ENCODE peak calls at places on chromosomes 1 and 21, in five cellular contexts. X is NT2/D1, M is activated T-helper 1 cell treated with Interleukin-2 at 50 U/mL for 16 hours, Q is T-cell, G is right cardiac atrium. I is an unnamed sample.

GRCh38 chr21:32543975-32544374 is 41.3 kb downstream of the TCP10L start:
- DNase-seq in G (no peak), Q (no peak), X (no peak), M (no peak), I (no peak)

GRCh38 chr1:230248876-230249275 is 177.3 kb downstream of the PGBD5 start:
- DNase-seq in M (no peak), X (no peak), G (peak), Q (no peak), I (no peak)

GRCh38 chr1:245704765-245705164 is 550.0 kb downstream of the KIF26B start:
- DNase-seq in G (no peak), M (no peak), Q (no peak), X (no peak), I (no peak)

GRCh38 chr1:5659606-5660005 is 332.6 kb downstream of the NPHP4 start:
- DNase-seq in M (no peak), X (no peak), G (no peak), Q (no peak), I (no peak)

GRCh38 chr1:62723841-62724240 is 35.7 kb upstream of the DOCK7 start:
- DNase-seq in M (no peak), Q (no peak), G (no peak), X (no peak), I (no peak)

GRCh38 chr1:179777731-179778130 is 34.6 kb downstream of the FAM163A start:
- DNase-seq in M (no peak), X (no peak), Q (no peak), G (no peak), I (no peak)

GRCh38 chr1:28915036-28915895 is 897 bp downstream of the EPB41 start:
- DNase-seq in Q (peak), G (no peak), X (peak), M (peak), I (no peak)

GRCh38 chr1:45880930-45881329 is 77.5 kb downstream of the MAST2 start:
- DNase-seq in Q (no peak), X (no peak), G (no peak), M (no peak), I (no peak)

GRCh38 chr1:53145942-53146708 is 3.7 kb upstream of the SLC1A7 start:
- DNase-seq in X (peak), G (peak), Q (no peak), M (no peak), I (no peak)

GRCh38 chr1:2135425-2135824 is 59.1 kb downstream of the FAAP20 start:
- DNase-seq in Q (no peak), X (no peak), G (peak), M (no peak), I (peak)

GRCh38 chr1:204278973-204279372 is 65.2 kb upstream of the GOLT1A start:
- DNase-seq in G (no peak), M (no peak), Q (no peak), X (no peak), I (no peak)

GRCh38 chr1:199995096-199995685 is 32.3 kb upstream of the NR5A2 start:
- DNase-seq in Q (no peak), G (no peak), X (no peak), M (no peak), I (no peak)

GRCh38 chr1:84307398-84307797 is 5.9 kb downstream of the SAMD13 start:
- DNase-seq in X (no peak), M (no peak), Q (no peak), G (no peak), I (no peak)

GRCh38 chr1:5995871-5996630 is 3.8 kb upstream of the NPHP4 start:
- DNase-seq in G (no peak), X (no peak), Q (no peak), M (no peak), I (no peak)

GRCh38 chr1:28056129-28056925 is 32.1 kb downstream of the EYA3 start:
- DNase-seq in G (no peak), Q (peak), X (no peak), M (peak), I (no peak)

GRCh38 chr1:200258447-200259375 is 151.1 kb downstream of the ZNF281 start:
- DNase-seq in M (no peak), G (no peak), Q (no peak), X (no peak), I (no peak)

I was measured in ascending aorta.